ENCODE peak calls at places on chromosomes 2 and 18, in five cellular contexts. H is OCI-LY7, N is mesothelial cell of epicardium, K is B cell, M is dorsolateral prefrontal cortex. F is an unnamed sample.

GRCh38 chr2:100987536-100987935 is 14.6 kb upstream of the RPL31 start:
- DNase-seq in H (no peak), N (no peak), K (no peak), M (no peak), F (no peak)

GRCh38 chr18:46133534-46133933 is 29.3 kb downstream of the HAUS1 start:
- DNase-seq in H (no peak), N (no peak), K (no peak), M (no peak), F (no peak)

GRCh38 chr18:44895176-44895798 is 214.6 kb downstream of the SETBP1 start:
- DNase-seq in H (peak), N (no peak), K (peak), M (no peak), F (peak)

GRCh38 chr2:20191714-20192569 is 33.0 kb downstream of the SDC1 start:
- DNase-seq in H (no peak), N (no peak), K (no peak), M (no peak), F (no peak)

GRCh38 chr2:197669077-197669476 is 6.3 kb downstream of the RFTN2 start:
- DNase-seq in H (no peak), N (no peak), K (no peak), M (no peak), F (no peak)

GRCh38 chr2:65137197-65137780 is 7.4 kb upstream of the RAB1A start:
- DNase-seq in H (no peak), N (no peak), K (no peak), M (no peak), F (no peak)

GRCh38 chr18:24726727-24727539 is 266.5 kb downstream of the HRH4 start:
- DNase-seq in H (peak), N (peak), K (peak), M (peak), F (peak)

GRCh38 chr2:238286551-238286950 is 1.9 kb downstream of the PER2 start:
- DNase-seq in H (no peak), N (no peak), K (no peak), M (peak), F (peak)

GRCh38 chr2:192645811-192646598 is 451.3 kb upstream of the TMEFF2 start:
- DNase-seq in H (no peak), N (no peak), K (no peak), M (no peak), F (no peak)

GRCh38 chr2:17191223-17191622 is 327.0 kb downstream of the RAD51AP2 start:
- DNase-seq in H (peak), N (no peak), K (peak), M (no peak), F (no peak)

GRCh38 chr18:21242141-21243040 is at the start of gene GREB1L:
- DNase-seq in H (no peak), N (peak), K (no peak), M (peak), F (peak)

GRCh38 chr2:225428360-225428759 is 28.9 kb downstream of the NYAP2 start:
- DNase-seq in H (no peak), N (no peak), K (no peak), M (no peak), F (no peak)

GRCh38 chr2:208039661-208040060 is 14.3 kb upstream of the PLEKHM3 start:
- DNase-seq in H (no peak), N (no peak), K (no peak), M (no peak), F (no peak)

GRCh38 chr18:51491678-51492372 is 294.3 kb upstream of the MEX3C start:
- DNase-seq in H (no peak), N (no peak), K (no peak), M (no peak), F (no peak)

GRCh38 chr2:98588880-98589425 is 19.4 kb downstream of the COA5 start:
- DNase-seq in H (no peak), N (no peak), K (no peak), M (no peak), F (no peak)

GRCh38 chr2:132670104-132670960 is at the start of gene LYPD1:
- DNase-seq in H (no peak), N (peak), K (no peak), M (peak), F (no peak)

GRCh38 chr2:23385351-23385747 is 370 bp downstream of the KLHL29 start:
- DNase-seq in H (peak), N (peak), K (peak), M (peak), F (no peak)

GRCh38 chr2:23385748-23386421 is 906 bp downstream of the KLHL29 start:
- DNase-seq in H (no peak), N (peak), K (no peak), M (no peak), F (no peak)

GRCh38 chr2:23387221-23387550 is 2.2 kb downstream of the KLHL29 start:
- DNase-seq in H (no peak), N (no peak), K (no peak), M (no peak), F (no peak)

GRCh38 chr2:23387849-23388248 is 2.9 kb downstream of the KLHL29 start:
- DNase-seq in H (no peak), N (no peak), K (no peak), M (no peak), F (no peak)

GRCh38 chr2:23386422-23387220 is 1.6 kb downstream of the KLHL29 start:
- DNase-seq in H (no peak), N (peak), K (peak), M (peak), F (no peak)
- TF ChIP-seq CTCF in H (no peak), N (no peak), K (no peak), M (no peak), F (peak)

GRCh38 chr18:63890226-63890949 is 2.9 kb downstream of the SERPINB2 start:
- DNase-seq in H (no peak), N (no peak), K (no peak), M (no peak), F (no peak)

GRCh38 chr18:63890950-63891304 is 3.4 kb downstream of the SERPINB2 start:
- DNase-seq in H (no peak), N (no peak), K (no peak), M (no peak), F (no peak)

GRCh38 chr18:63889641-63890040 is 2.1 kb downstream of the SERPINB2 start:
- DNase-seq in H (no peak), N (no peak), K (no peak), M (no peak), F (no peak)

GRCh38 chr18:63887424-63887823 is at the start of gene SERPINB2:
- DNase-seq in H (no peak), N (no peak), K (no peak), M (no peak), F (no peak)

GRCh38 chr18:63888473-63889190 is 1.1 kb downstream of the SERPINB2 start:
- DNase-seq in H (no peak), N (no peak), K (no peak), M (no peak), F (no peak)
- TF ChIP-seq CTCF in H (no peak), N (no peak), K (no peak), M (no peak), F (no peak)

GRCh38 chr2:227323818-227324217 is 1.2 kb upstream of the MFF start:
- DNase-seq in H (no peak), N (no peak), K (no peak), M (no peak), F (no peak)

GRCh38 chr2:227324671-227325055 is 388 bp upstream of the MFF start:
- DNase-seq in H (no peak), N (peak), K (no peak), M (no peak), F (no peak)

GRCh38 chr2:227325824-227326195 is 759 bp downstream of the MFF start:
- DNase-seq in H (peak), N (peak), K (no peak), M (no peak), F (no peak)

GRCh38 chr2:227326783-227327182 is 1.7 kb downstream of the MFF start:
- DNase-seq in H (no peak), N (no peak), K (no peak), M (no peak), F (no peak)

GRCh38 chr2:227325056-227325823 is at the start of gene MFF:
- DNase-seq in H (peak), N (peak), K (peak), M (peak), F (peak)
- TF ChIP-seq CTCF in H (peak), N (no peak), K (peak), M (peak), F (peak)

GRCh38 chr2:212328712-212329496 is 209.7 kb downstream of the ERBB4 start:
- DNase-seq in H (no peak), N (no peak), K (no peak), M (no peak), F (no peak)
- TF ChIP-seq CTCF in H (no peak), N (no peak), K (no peak), M (no peak), F (no peak)

GRCh38 chr2:142684667-142685066 is 192.8 kb upstream of the KYNU start:
- DNase-seq in H (no peak), N (no peak), K (no peak), M (no peak), F (no peak)

GRCh38 chr2:142678164-142678563 is 199.3 kb upstream of the KYNU start:
- DNase-seq in H (no peak), N (no peak), K (no peak), M (no peak), F (no peak)

GRCh38 chr2:142687075-142687474 is 190.4 kb upstream of the KYNU start:
- DNase-seq in H (no peak), N (no peak), K (no peak), M (no peak), F (no peak)

GRCh38 chr2:142681952-142682351 is 195.5 kb upstream of the KYNU start:
- DNase-seq in H (no peak), N (no peak), K (no peak), M (no peak), F (no peak)

GRCh38 chr2:142682528-142682927 is 194.9 kb upstream of the KYNU start:
- DNase-seq in H (no peak), N (no peak), K (peak), M (no peak), F (peak)
- TF ChIP-seq CTCF in H (peak), N (no peak), K (peak), M (peak), F (peak)

GRCh38 chr18:80200171-80200931 is 47.0 kb downstream of the PARD6G start:
- DNase-seq in H (no peak), N (peak), K (no peak), M (peak), F (no peak)
- TF ChIP-seq CTCF in H (peak), N (no peak), K (no peak), M (peak), F (no peak)

DNA sequence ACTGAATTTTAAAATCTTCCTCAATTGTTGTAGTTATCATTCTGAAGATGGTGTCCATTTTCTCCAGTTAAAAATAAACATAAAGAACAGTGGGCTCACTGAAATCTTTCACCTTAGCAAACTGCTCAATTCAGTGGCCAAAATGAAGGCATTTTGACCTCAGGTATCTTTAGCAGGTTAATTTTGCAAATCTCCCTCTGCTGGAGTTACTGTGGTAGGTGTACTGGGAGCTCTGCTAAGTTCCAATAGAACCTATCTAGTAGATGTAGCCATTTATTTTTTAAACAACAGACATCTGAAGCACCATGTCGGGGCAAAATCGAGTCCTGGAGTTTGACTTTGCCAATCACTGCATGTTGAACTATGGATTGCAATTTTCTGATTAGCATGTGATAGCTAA is 177.1 kb downstream of the IRS1 start:
- DNase-seq in H (no peak), N (no peak), K (no peak), M (no peak), F (no peak)
- TF ChIP-seq CTCF in H (no peak), N (no peak), K (peak), M (no peak), F (no peak)

F was measured in AG09319.